ENCODE peak calls at places on chromosomes 1 and 21, in eight cellular contexts. V, A, C, E, O, J, W and Y are unnamed samples.

GRCh38 chr21:26840206-26840605 is 5.0 kb downstream of the ADAMTS1 start:
- DNase-seq in A (no peak), O (no peak), V (peak), E (no peak), J (peak), W (no peak), C (no peak), Y (no peak)

GRCh38 chr1:186304982-186305949 is 69.8 kb downstream of the TPR start:
- DNase-seq in E (no peak), W (peak), A (no peak), C (no peak), J (no peak), O (no peak), V (no peak), Y (no peak)

GRCh38 chr1:55420866-55421265 is 205.7 kb upstream of the USP24 start:
- DNase-seq in C (no peak), W (no peak), V (no peak), E (no peak), J (no peak), A (no peak), O (no peak), Y (no peak)

GRCh38 chr1:109767596-109768334 is 4.0 kb upstream of the EPS8L3 start:
- DNase-seq in C (no peak), V (no peak), J (no peak), E (no peak), O (no peak), W (no peak), A (peak), Y (no peak)

GRCh38 chr1:221350091-221350490 is 391.8 kb downstream of the DUSP10 start:
- DNase-seq in E (no peak), A (no peak), O (no peak), C (no peak), J (no peak), W (peak), V (no peak), Y (no peak)

GRCh38 chr1:17297991-17298390 is 10.0 kb upstream of the PADI4 start:
- DNase-seq in J (no peak), V (no peak), E (no peak), C (no peak), A (no peak), O (no peak), W (no peak), Y (no peak)

GRCh38 chr21:17513214-17514123 is 626 bp downstream of the CXADR start:
- DNase-seq in E (no peak), A (peak), C (peak), W (no peak), J (peak), O (peak), V (peak), Y (peak)

GRCh38 chr1:63773815-63774616 is at the start of gene ROR1:
- DNase-seq in J (peak), W (peak), C (peak), A (peak), O (peak), V (peak), E (peak), Y (peak)

GRCh38 chr1:1337793-1338147 is 6.7 kb downstream of the TAS1R3 start:
- DNase-seq in V (peak), E (no peak), J (peak), W (no peak), O (no peak), A (peak), C (peak), Y (no peak)

GRCh38 chr1:11286735-11287410 is 13.9 kb downstream of the UBIAD1 start:
- DNase-seq in J (no peak), W (peak), A (no peak), E (no peak), O (no peak), C (no peak), V (no peak), Y (no peak)

GRCh38 chr1:228836427-228836826 is 101.1 kb downstream of the RHOU start:
- DNase-seq in E (no peak), W (no peak), A (no peak), C (no peak), O (no peak), J (no peak), V (no peak), Y (no peak)

GRCh38 chr1:173436831-173437428 is 40.2 kb upstream of the PRDX6 start:
- DNase-seq in V (no peak), W (no peak), J (no peak), A (no peak), E (no peak), C (no peak), O (no peak), Y (no peak)

GRCh38 chr1:112840631-112841624 is 115.1 kb downstream of the SLC16A1 start:
- DNase-seq in C (no peak), E (no peak), W (peak), O (peak), V (no peak), J (no peak), A (no peak), Y (no peak)

GRCh38 chr1:224450164-224450955 is 15.8 kb upstream of the WDR26 start:
- DNase-seq in V (no peak), E (no peak), J (no peak), O (no peak), W (no peak), C (no peak), A (no peak), Y (no peak)

GRCh38 chr1:230794431-230794830 is 47.2 kb downstream of the CAPN9 start:
- DNase-seq in O (no peak), C (no peak), W (no peak), A (no peak), E (no peak), V (no peak), J (no peak), Y (no peak)

GRCh38 chr1:225389850-225390249 is 38.0 kb downstream of the LBR start:
- DNase-seq in W (no peak), J (no peak), E (no peak), V (no peak), C (no peak), O (no peak), A (no peak), Y (no peak)

GRCh38 chr1:26894263-26894662 is 4.2 kb upstream of the GPN2 start:
- DNase-seq in E (no peak), W (no peak), A (no peak), J (no peak), O (no peak), C (no peak), V (no peak), Y (no peak)

GRCh38 chr1:236870721-236871120 is 75.6 kb downstream of the MTR start:
- DNase-seq in J (no peak), O (no peak), W (no peak), A (no peak), E (no peak), C (no peak), V (no peak), Y (no peak)

GRCh38 chr1:7705908-7706216 is 65.2 kb upstream of the VAMP3 start:
- DNase-seq in O (no peak), J (no peak), A (no peak), E (no peak), W (no peak), V (no peak), C (no peak), Y (no peak)

GRCh38 chr1:147618077-147618569 is 52.2 kb downstream of the ACP6 start:
- DNase-seq in J (peak), W (no peak), V (peak), E (no peak), O (no peak), A (no peak), C (peak), Y (no peak)

GRCh38 chr1:5597171-5597864 is 394.9 kb downstream of the NPHP4 start:
- DNase-seq in A (no peak), J (no peak), W (no peak), V (no peak), C (no peak), E (no peak), O (no peak), Y (no peak)

GRCh38 chr1:92329356-92330129 is 30.7 kb downstream of the RPAP2 start:
- DNase-seq in J (no peak), W (no peak), O (no peak), V (no peak), E (no peak), C (no peak), A (no peak), Y (no peak)